ENCODE peak calls at places on chromosome 21, in five cellular contexts. P, R, N, A and L are unnamed samples.

GRCh38 chr21:44930543-44930981 is 9.3 kb upstream of the SLX9 start:
- DNase-seq in P (no peak), N (no peak), R (peak; percentile 45), A (no peak), L (no peak)

GRCh38 chr21:39641827-39642450 is 29.2 kb downstream of the B3GALT5 start:
- DNase-seq in R (no peak), A (no peak), N (no peak), P (no peak), L (no peak)

GRCh38 chr21:35933466-35933865 is 126.9 kb downstream of the SETD4 start:
- DNase-seq in N (no peak), A (no peak), R (no peak), P (peak; percentile 94), L (peak; percentile 89)

GRCh38 chr21:36499578-36500471 is 19.9 kb upstream of the CLDN14 start:
- DNase-seq in A (no peak), R (no peak), N (no peak), P (peak; percentile 77), L (peak; percentile 36)

GRCh38 chr21:25329227-25329626 is 278.1 kb downstream of the MRPL39 start:
- DNase-seq in P (peak; percentile 87), R (no peak), N (no peak), A (no peak), L (peak; percentile 93)

GRCh38 chr21:44344541-44345183 is 5.5 kb upstream of the CFAP410 start:
- DNase-seq in N (no peak), P (no peak), A (no peak), R (no peak), L (no peak)

GRCh38 chr21:44953628-44954021 is 13.8 kb downstream of the SLX9 start:
- DNase-seq in P (no peak), N (no peak), A (no peak), R (no peak), L (no peak)

GRCh38 chr21:33858672-33859372 is 56.8 kb downstream of the ATP5PO start:
- DNase-seq in R (no peak), P (no peak), N (no peak), A (no peak), L (no peak)

GRCh38 chr21:46189213-46189958 is 5.1 kb upstream of the SPATC1L start:
- DNase-seq in P (peak; percentile 52), N (no peak), A (no peak), R (no peak), L (peak; percentile 59)

GRCh38 chr21:44748621-44749020 is 37.2 kb upstream of the TSPEAR start:
- DNase-seq in P (no peak), A (no peak), N (no peak), R (no peak), L (no peak)

GRCh38 chr21:45937721-45938452 is 43.7 kb upstream of the COL6A1 start:
- DNase-seq in N (no peak), A (no peak), P (no peak), R (no peak), L (no peak)

GRCh38 chr21:20253261-20253660 is 744.9 kb upstream of the NCAM2 start:
- DNase-seq in P (no peak), R (no peak), A (no peak), N (no peak), L (no peak)

GRCh38 chr21:44880762-44881585 is 7.5 kb upstream of the PTTG1IP start:
- DNase-seq in R (no peak), N (no peak), A (peak; percentile 97), P (peak; percentile 81), L (peak; percentile 80)

GRCh38 chr21:43278359-43278758 is 109.6 kb downstream of the CRYAA start:
- DNase-seq in N (no peak), A (no peak), R (no peak), P (no peak), L (no peak)

GRCh38 chr21:39003982-39004775 is 179.1 kb downstream of the PSMG1 start:
- DNase-seq in N (no peak), A (peak; percentile 87), P (peak; percentile 72), R (no peak), L (peak; percentile 79)

GRCh38 chr21:31509108-31510017 is 150.1 kb upstream of the SOD1 start:
- DNase-seq in N (no peak), R (peak; percentile 76), A (no peak), P (peak; percentile 45), L (peak; percentile 44)

GRCh38 chr21:31119199-31119598 is 80.9 kb upstream of the KRTAP19-8 start:
- DNase-seq in R (no peak), P (no peak), N (no peak), A (no peak), L (no peak)

GRCh38 chr21:32389337-32390015 is 3.3 kb downstream of the URB1 start:
- DNase-seq in R (no peak), A (no peak), N (no peak), P (peak; percentile 75), L (no peak)

GRCh38 chr21:26445440-26445839 is 127.6 kb downstream of the CYYR1 start:
- DNase-seq in A (no peak), N (no peak), R (no peak), P (peak; percentile 56), L (no peak)

GRCh38 chr21:15841856-15842564 is 112.2 kb downstream of the USP25 start:
- DNase-seq in N (no peak), P (peak; percentile 81), A (no peak), R (no peak), L (peak; percentile 76)

GRCh38 chr21:33461538-33462250 is 18.1 kb downstream of the TMEM50B start:
- DNase-seq in A (no peak), R (no peak), N (no peak), P (no peak), L (no peak)

GRCh38 chr21:41388259-41388658 is 26.4 kb downstream of the MX2 start:
- DNase-seq in A (no peak), N (no peak), P (no peak), R (no peak), L (no peak)

GRCh38 chr21:19123525-19123924 is 719.9 kb upstream of the TMPRSS15 start:
- DNase-seq in A (no peak), R (no peak), P (no peak), N (no peak), L (no peak)

GRCh38 chr21:45406801-45407628 is 2.0 kb downstream of the COL18A1 start:
- DNase-seq in N (no peak), P (peak; percentile 26), R (no peak), A (no peak), L (peak; percentile 40)

GRCh38 chr21:31098576-31099005 is 60.3 kb upstream of the KRTAP19-8 start:
- DNase-seq in N (peak; percentile 61), A (no peak), P (peak; percentile 42), R (peak; percentile 69), L (peak; percentile 42)

GRCh38 chr21:15564907-15565306 is 164.9 kb upstream of the USP25 start:
- DNase-seq in A (no peak), R (no peak), N (no peak), P (no peak), L (no peak)

GRCh38 chr21:31987696-31988095 is 114.9 kb downstream of the HUNK start:
- DNase-seq in R (no peak), N (no peak), A (no peak), P (no peak), L (no peak)

GRCh38 chr21:43900690-43901089 is 35.7 kb downstream of the AGPAT3 start:
- DNase-seq in P (no peak), N (no peak), R (no peak), A (no peak), L (no peak)

GRCh38 chr21:33362044-33362555 is 37.3 kb downstream of the IFNAR1 start:
- DNase-seq in R (no peak), A (peak; percentile 99), N (no peak), P (no peak), L (no peak)

GRCh38 chr21:43281661-43282357 is 113.0 kb downstream of the CRYAA start:
- DNase-seq in A (no peak), R (no peak), P (no peak), N (no peak), L (no peak)

GRCh38 chr21:45576838-45577737 is 34.8 kb upstream of the SLC19A1 start:
- DNase-seq in N (no peak), R (no peak), A (no peak), P (no peak), L (no peak)